ENCODE peak calls at places on chromosomes 2 and 18, in nine cellular contexts. M is fibroblast of mammary gland; T is AG10803; X is GM12864; N is WTC11; P is activated CD8-positive, alpha-beta T cell treated with anti-CD3 and anti-CD28 coated beads for 36 hours; L is H9; Y is BE2C; U is AG04450. R is an unnamed sample.

GRCh38 chr2:44674473-44675299 is 266.8 kb upstream of the SIX3 start:
- DNase-seq in M (no peak), T (no peak), X (no peak), N (no peak), P (peak), L (no peak), Y (no peak), U (no peak), R (no peak)

GRCh38 chr2:232896111-232896510 is 26.0 kb downstream of the SNORC start:
- DNase-seq in M (no peak), T (no peak), X (no peak), N (no peak), P (no peak), L (no peak), Y (no peak), U (no peak), R (no peak)

GRCh38 chr2:191202209-191202721 is 42.9 kb upstream of the MYO1B start:
- DNase-seq in M (peak), T (peak), X (no peak), N (no peak), P (no peak), L (no peak), Y (no peak), U (peak), R (no peak)

GRCh38 chr2:43084699-43085091 is 141.7 kb downstream of the ZFP36L2 start:
- DNase-seq in M (peak), T (peak), X (no peak), N (no peak), P (no peak), L (no peak), Y (peak), U (no peak), R (no peak)

GRCh38 chr2:134276381-134277172 is 22.7 kb downstream of the MGAT5 start:
- DNase-seq in M (peak), T (no peak), X (no peak), N (no peak), P (no peak), L (no peak), Y (no peak), U (no peak), R (no peak)

GRCh38 chr2:232910376-232910775 is 40.3 kb downstream of the SNORC start:
- DNase-seq in M (no peak), T (no peak), X (no peak), N (no peak), P (no peak), L (no peak), Y (no peak), U (no peak), R (no peak)

GRCh38 chr18:565562-566061 is 14.6 kb upstream of the CETN1 start:
- DNase-seq in M (no peak), T (no peak), X (no peak), N (no peak), P (no peak), L (no peak), Y (no peak), U (no peak), R (no peak)

GRCh38 chr2:39377226-39377939 is 59.7 kb downstream of the MAP4K3 start:
- DNase-seq in M (no peak), T (no peak), X (peak), N (no peak), P (peak), L (no peak), Y (no peak), U (no peak), R (peak)

GRCh38 chr2:162184362-162184761 is 32.3 kb upstream of the GCG start:
- DNase-seq in M (no peak), T (no peak), X (no peak), N (no peak), P (no peak), L (no peak), Y (no peak), U (no peak), R (no peak)

GRCh38 chr2:35343135-35343534 is 1012.4 kb upstream of the CRIM1 start:
- DNase-seq in M (no peak), T (no peak), X (no peak), N (no peak), P (no peak), L (peak), Y (peak), U (no peak), R (no peak)

GRCh38 chr2:158994920-158995676 is 26.7 kb downstream of the TANC1 start:
- DNase-seq in M (peak), T (peak), X (no peak), N (no peak), P (no peak), L (no peak), Y (peak), U (no peak), R (peak)

GRCh38 chr2:43611987-43612894 is 16.4 kb upstream of the THADA start:
- DNase-seq in M (peak), T (peak), X (no peak), N (peak), P (peak), L (peak), Y (peak), U (no peak), R (peak)

GRCh38 chr2:88329815-88330603 is 122.5 kb downstream of the FOXI3 start:
- DNase-seq in M (peak), T (peak), X (no peak), N (peak), P (no peak), L (peak), Y (no peak), U (no peak), R (peak)

GRCh38 chr2:168320267-168320666 is 72.9 kb upstream of the STK39 start:
- DNase-seq in M (peak), T (no peak), X (no peak), N (no peak), P (no peak), L (no peak), Y (no peak), U (no peak), R (no peak)

GRCh38 chr2:41657231-41657630 is 390.6 kb upstream of the PKDCC start:
- DNase-seq in M (peak), T (no peak), X (no peak), N (no peak), P (no peak), L (no peak), Y (no peak), U (no peak), R (no peak)

DNA sequence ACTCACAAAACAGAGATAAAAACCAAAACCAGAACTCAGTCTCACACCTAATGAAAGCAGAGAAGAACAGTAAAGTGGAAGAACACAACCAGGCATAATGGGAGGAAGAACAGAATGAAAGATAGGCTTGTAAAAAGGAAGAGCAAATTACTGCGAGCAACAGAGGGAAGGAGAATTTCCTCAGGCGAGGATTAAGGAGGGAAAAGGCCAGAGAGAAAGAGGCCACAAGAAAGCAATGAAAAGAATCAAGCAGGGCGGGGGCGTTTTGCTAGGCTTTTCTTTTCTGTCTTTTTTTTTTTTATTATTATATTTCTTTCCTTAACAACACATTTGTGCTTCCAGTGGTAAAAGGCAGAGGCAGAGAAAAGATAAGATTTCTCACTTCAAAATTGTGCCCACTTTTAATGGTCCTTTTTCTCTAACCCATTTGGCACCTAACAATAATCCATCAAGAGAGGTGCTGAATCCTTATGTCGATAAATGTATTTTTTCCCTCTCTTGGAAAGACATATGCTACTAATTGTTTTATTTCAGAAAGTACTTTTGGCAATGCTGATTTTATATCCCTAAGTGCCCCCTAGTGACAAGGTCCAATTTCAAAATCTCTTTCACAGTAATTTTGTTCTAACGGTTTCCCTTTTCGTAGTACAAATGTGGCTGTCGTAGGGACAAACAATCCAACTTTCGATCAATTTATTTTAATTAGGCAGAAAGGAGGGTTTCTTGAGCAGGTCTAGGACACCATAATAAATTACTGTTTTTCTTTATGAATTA is 138.7 kb upstream of the AQP4 start:
- DNase-seq in M (peak), T (peak), X (no peak), N (no peak), P (no peak), L (no peak), Y (no peak), U (no peak), R (no peak)
- TF ChIP-seq CTCF in M (peak), T (peak), X (peak), N (no peak), P (no peak), L (peak), Y (peak), U (no peak), R (peak)

GRCh38 chr2:109473616-109474318 is 140.0 kb downstream of the SEPTIN10 start:
- DNase-seq in M (no peak), T (no peak), X (no peak), N (no peak), P (no peak), L (no peak), Y (no peak), U (no peak), R (no peak)

GRCh38 chr2:109472331-109473005 is 141.3 kb downstream of the SEPTIN10 start:
- DNase-seq in M (no peak), T (no peak), X (no peak), N (no peak), P (no peak), L (no peak), Y (no peak), U (no peak), R (no peak)

GRCh38 chr2:109471656-109472055 is 142.1 kb downstream of the SEPTIN10 start:
- DNase-seq in M (no peak), T (no peak), X (no peak), N (no peak), P (no peak), L (no peak), Y (no peak), U (no peak), R (no peak)

GRCh38 chr2:109474319-109474825 is 139.4 kb downstream of the SEPTIN10 start:
- DNase-seq in M (no peak), T (no peak), X (no peak), N (no peak), P (no peak), L (no peak), Y (no peak), U (no peak), R (no peak)

DNA sequence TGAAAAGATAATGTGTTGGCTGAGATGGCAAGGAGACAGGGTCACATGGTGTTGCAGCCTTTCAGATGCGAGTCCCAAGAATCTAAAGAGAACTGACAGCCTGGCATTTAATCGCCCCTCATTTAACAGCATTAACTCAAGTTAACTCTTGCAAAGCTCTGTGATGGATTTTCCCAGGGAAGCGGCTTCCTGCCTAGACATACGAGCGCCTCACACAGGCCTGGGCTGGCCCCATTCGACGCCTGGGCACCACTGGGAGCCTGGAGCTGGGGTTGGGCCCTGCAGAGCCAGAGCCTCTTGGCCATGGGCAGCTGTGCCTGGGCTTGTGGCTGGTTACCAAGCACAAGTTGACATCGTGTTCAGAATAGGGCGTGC is 140.8 kb downstream of the SEPTIN10 start:
- DNase-seq in M (no peak), T (no peak), X (no peak), N (peak), P (no peak), L (no peak), Y (no peak), U (no peak), R (no peak)
- TF ChIP-seq CTCF in M (no peak), T (no peak), X (no peak), N (no peak), P (no peak), L (no peak), Y (no peak), U (no peak), R (no peak)

GRCh38 chr2:144454466-144455287 is 65.2 kb downstream of the ZEB2 start:
- DNase-seq in M (peak), T (no peak), X (no peak), N (no peak), P (peak), L (no peak), Y (no peak), U (no peak), R (no peak)

GRCh38 chr2:144451443-144451842 is 68.5 kb downstream of the ZEB2 start:
- DNase-seq in M (no peak), T (no peak), X (no peak), N (no peak), P (no peak), L (no peak), Y (no peak), U (no peak), R (no peak)

GRCh38 chr2:144453486-144454158 is 66.3 kb downstream of the ZEB2 start:
- DNase-seq in M (peak), T (peak), X (no peak), N (no peak), P (no peak), L (no peak), Y (no peak), U (no peak), R (no peak)

GRCh38 chr2:144453039-144453336 is 66.9 kb downstream of the ZEB2 start:
- DNase-seq in M (no peak), T (peak), X (no peak), N (no peak), P (no peak), L (no peak), Y (no peak), U (no peak), R (no peak)

GRCh38 chr2:144452169-144453038 is 67.5 kb downstream of the ZEB2 start:
- DNase-seq in M (no peak), T (peak), X (no peak), N (peak), P (no peak), L (peak), Y (peak), U (no peak), R (no peak)
- TF ChIP-seq CTCF in M (no peak), T (peak), X (no peak), N (no peak), P (no peak), L (peak), Y (peak), U (peak), R (no peak)

GRCh38 chr2:237685408-237685807 is 58.0 kb downstream of the LRRFIP1 start:
- DNase-seq in M (peak), T (no peak), X (no peak), N (no peak), P (no peak), L (peak), Y (no peak), U (no peak), R (no peak)
- TF ChIP-seq CTCF in M (peak), T (peak), X (no peak), N (no peak), P (no peak), L (peak), Y (peak), U (peak), R (no peak)

GRCh38 chr2:234399451-234400246 is 97.2 kb downstream of the ARL4C start:
- DNase-seq in M (no peak), T (peak), X (no peak), N (no peak), P (peak), L (no peak), Y (no peak), U (no peak), R (no peak)
- TF ChIP-seq CTCF in M (no peak), T (no peak), X (no peak), N (no peak), P (no peak), L (no peak), Y (no peak), U (no peak), R (no peak)

DNA sequence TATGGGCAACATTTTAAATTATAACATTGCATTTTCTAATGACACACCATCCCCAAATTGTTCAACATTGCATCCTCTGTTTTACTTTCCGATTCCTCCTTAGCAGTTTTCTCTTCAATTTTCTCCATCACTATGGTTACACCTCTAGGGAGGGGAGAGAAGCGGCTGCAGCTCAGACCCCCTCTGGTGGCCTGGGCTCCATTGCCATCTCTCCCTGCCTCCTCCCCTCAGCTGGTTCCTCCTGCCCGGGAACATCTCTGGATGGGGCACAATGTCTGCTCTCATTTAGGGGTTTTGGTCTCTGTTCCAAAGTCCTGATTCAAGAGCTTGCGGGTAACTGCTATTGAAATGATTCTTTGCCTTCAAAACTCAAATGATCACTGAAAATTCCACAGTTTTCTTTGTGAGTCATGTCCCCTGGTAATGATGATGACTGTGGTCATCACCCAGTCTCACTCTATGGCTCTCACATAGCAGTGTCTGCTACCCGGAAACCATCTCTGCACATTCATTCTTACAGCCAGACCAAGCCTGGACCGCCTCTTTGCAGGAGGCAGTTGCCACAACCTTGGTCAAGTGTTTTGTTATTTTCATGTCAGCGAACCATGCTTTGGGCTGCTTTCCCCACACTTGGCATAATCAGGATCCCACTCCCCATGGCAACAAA is 263.9 kb downstream of the ALPK2 start:
- DNase-seq in M (peak), T (peak), X (no peak), N (no peak), P (no peak), L (no peak), Y (no peak), U (no peak), R (no peak)
- TF ChIP-seq CTCF in M (peak), T (no peak), X (no peak), N (no peak), P (no peak), L (peak), Y (no peak), U (no peak), R (no peak)

DNA sequence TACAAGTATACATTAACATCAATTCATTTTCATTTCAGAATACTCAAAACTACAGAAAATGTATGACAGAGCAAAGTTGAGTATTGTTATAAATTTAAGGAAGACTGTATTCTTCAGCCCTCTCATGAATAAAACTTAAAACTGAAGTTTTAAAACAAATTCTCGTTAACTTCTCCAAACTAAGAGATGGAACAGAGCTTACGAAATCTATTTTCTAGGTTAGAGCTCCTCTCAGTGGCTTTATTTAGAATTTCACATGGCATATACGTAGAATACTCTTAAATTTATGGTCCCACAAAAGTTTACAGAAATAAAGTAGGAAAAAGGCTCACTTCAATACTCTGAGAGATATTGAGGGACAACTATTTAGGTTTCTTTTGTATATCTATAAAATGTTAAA is 612.1 kb downstream of the KCNJ3 start:
- DNase-seq in M (peak), T (peak), X (no peak), N (no peak), P (no peak), L (no peak), Y (no peak), U (no peak), R (no peak)
- TF ChIP-seq CTCF in M (peak), T (peak), X (peak), N (peak), P (peak), L (peak), Y (peak), U (no peak), R (peak)